ENCODE peak calls at places on chromosomes 4 and X, in ten cellular contexts. G is astrocyte, O is trophoblast cell, W is neural progenitor cell, B is mammary epithelial cell, A is hepatocyte, P is HepG2, M is fibroblast of lung, R is GM23248, S is H9. X is an unnamed sample.

GRCh38 chr4:128565565-128566186 is 243.8 kb upstream of the JADE1 start:
- DNase-seq in B (no peak), R (peak), A (peak), S (peak), M (no peak), P (peak), G (no peak), O (peak), W (peak), X (peak)

GRCh38 chr4:140092094-140092820 is 61.7 kb downstream of the MAML3 start:
- DNase-seq in R (peak), S (peak), P (no peak), B (peak), O (peak), A (peak), G (no peak), W (peak), M (peak), X (peak)

GRCh38 chr4:3308691-3309090 is 15.9 kb downstream of the RGS12 start:
- DNase-seq in R (no peak), G (no peak), W (no peak), M (no peak), S (no peak), B (no peak), P (no peak), O (no peak), A (no peak), X (no peak)

GRCh38 chr4:134518574-134519217 is 317.1 kb upstream of the PABPC4L start:
- DNase-seq in R (no peak), P (no peak), W (no peak), M (no peak), O (peak), G (no peak), S (no peak), B (no peak), A (no peak), X (no peak)

GRCh38 chrX:120242807-120243206 is 7.8 kb upstream of the ZBTB33 start:
- DNase-seq in M (no peak), P (no peak), O (no peak), G (no peak), B (no peak), A (no peak), S (no peak), R (peak), W (no peak), X (peak)

GRCh38 chrX:34638116-34638515 is 19.0 kb downstream of the TMEM47 start:
- DNase-seq in M (peak), B (no peak), R (peak), S (no peak), P (peak), A (peak), W (peak), O (peak), G (no peak), X (peak)

GRCh38 chr4:154416183-154416543 is 75.4 kb downstream of the DCHS2 start:
- DNase-seq in O (no peak), A (peak), W (peak), M (peak), P (peak), B (no peak), S (peak), R (peak), G (no peak), X (peak)

GRCh38 chrX:45758319-45758718 is 557.6 kb upstream of the DIPK2B start:
- DNase-seq in O (no peak), P (no peak), A (no peak), B (peak), G (peak), M (peak), W (no peak), S (no peak), R (peak), X (no peak)

GRCh38 chr4:162931257-162931648 is 235.4 kb downstream of the NAF1 start:
- DNase-seq in S (no peak), P (no peak), G (no peak), W (no peak), B (no peak), R (no peak), M (no peak), A (no peak), O (peak), X (no peak)

GRCh38 chrX:72373136-72373535 is 67.4 kb upstream of the CITED1 start:
- DNase-seq in G (no peak), P (no peak), O (no peak), W (no peak), R (no peak), M (no peak), B (no peak), A (no peak), S (no peak), X (no peak)

GRCh38 chr4:5976431-5976830 is 41.8 kb downstream of the C4orf50 start:
- DNase-seq in G (no peak), S (peak), B (no peak), M (no peak), P (no peak), O (no peak), R (no peak), W (no peak), A (no peak), X (no peak)

GRCh38 chr4:84944952-84945351 is 21.5 kb downstream of the WDFY3 start:
- DNase-seq in B (peak), G (peak), S (no peak), W (no peak), M (peak), R (peak), O (peak), P (peak), A (no peak), X (no peak)

GRCh38 chr4:164888096-164888495 is 11.1 kb downstream of the APELA start:
- DNase-seq in P (no peak), R (no peak), S (no peak), A (no peak), M (no peak), G (no peak), B (no peak), W (no peak), O (no peak), X (no peak)

GRCh38 chr4:119939066-119939995 is 127.3 kb downstream of the MAD2L1 start:
- DNase-seq in P (no peak), S (no peak), M (peak), R (no peak), B (no peak), O (no peak), A (no peak), G (peak), W (no peak), X (no peak)

DNA sequence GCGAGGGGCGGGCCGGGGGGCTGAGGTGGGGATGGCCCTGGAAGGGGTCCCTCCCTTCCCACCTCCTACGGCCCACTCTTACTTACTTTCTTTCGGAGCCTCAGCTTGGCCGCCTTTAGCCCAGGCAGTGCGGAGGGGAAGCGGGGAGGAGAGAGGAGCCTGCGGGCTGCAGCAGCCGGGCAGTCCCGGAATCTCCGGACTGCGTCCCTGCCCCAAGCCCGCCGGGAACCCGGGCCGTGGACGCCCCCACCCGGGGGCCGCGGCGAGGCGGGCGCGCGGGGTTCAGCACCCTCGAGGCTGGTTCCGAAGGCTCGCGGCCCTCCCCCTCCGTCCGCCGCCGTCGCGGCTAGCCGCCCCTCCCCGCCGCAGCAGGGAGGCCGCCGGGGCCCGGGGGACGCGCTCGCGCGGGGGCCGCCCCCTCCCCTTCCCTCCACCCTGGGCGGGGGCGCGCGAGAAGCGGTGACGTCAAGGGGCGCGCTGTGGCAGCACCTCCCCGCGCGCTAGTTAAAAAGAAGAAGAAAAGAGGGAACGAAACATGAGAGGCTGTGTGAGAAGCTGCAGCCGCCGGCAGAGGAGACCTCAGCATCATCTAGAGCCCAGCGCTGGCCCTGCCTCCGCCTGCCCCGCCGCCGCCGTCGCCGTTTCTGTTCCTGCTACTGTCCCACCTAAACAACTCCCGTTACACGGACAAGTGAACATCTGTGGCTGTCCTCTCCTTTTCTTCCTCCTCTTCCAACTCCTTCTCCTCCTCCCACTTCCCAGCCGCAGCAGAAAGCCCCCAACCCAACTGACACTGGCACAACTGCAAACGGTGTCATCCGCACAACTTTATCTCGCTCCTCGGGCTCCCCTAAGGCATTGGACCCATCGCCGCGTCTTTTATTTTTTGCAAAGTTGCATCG is at the start of gene HHIP:
- DNase-seq in O (peak), R (peak), B (peak), A (peak), M (peak), G (peak), W (peak), P (peak), S (peak), X (peak)
- H2AFZ ChIP-seq in O (no peak), R (peak), B (peak), A (peak), M (peak), G (peak), W (peak), P (no peak), S (no peak), X (peak)

GRCh38 chr4:83012631-83013419 is 2.2 kb upstream of the LIN54 start:
- DNase-seq in G (peak), P (peak), B (peak), R (peak), W (peak), S (peak), O (peak), M (peak), A (peak), X (peak)

GRCh38 chr4:83010522-83011318 is at the start of gene LIN54:
- DNase-seq in W (peak), G (peak), A (peak), R (peak), P (peak), S (peak), M (peak), B (peak), O (peak), X (peak)

GRCh38 chr4:83011779-83012630 is 1.4 kb upstream of the LIN54 start:
- DNase-seq in W (no peak), A (peak), S (peak), R (peak), G (no peak), O (peak), M (no peak), P (no peak), B (peak), X (no peak)

GRCh38 chr4:83009529-83009928 is 1.1 kb downstream of the LIN54 start:
- DNase-seq in S (no peak), R (peak), M (no peak), G (no peak), W (no peak), O (no peak), B (no peak), P (no peak), A (no peak), X (no peak)

GRCh38 chr4:83010111-83010521 is 507 bp downstream of the LIN54 start:
- DNase-seq in B (peak), O (peak), W (no peak), R (peak), S (no peak), A (peak), M (peak), P (no peak), G (peak), X (no peak)
- H2AFZ ChIP-seq in B (peak), O (peak), W (peak), R (peak), S (peak), A (peak), M (peak), P (no peak), G (peak), X (peak)

GRCh38 chr4:11472535-11472934 is 43.8 kb upstream of the HS3ST1 start:
- DNase-seq in P (no peak), M (no peak), O (no peak), S (no peak), W (no peak), R (no peak), G (no peak), A (no peak), B (no peak), X (no peak)

GRCh38 chr4:11468901-11469300 is 40.2 kb upstream of the HS3ST1 start:
- DNase-seq in O (peak), M (no peak), S (peak), A (peak), W (no peak), G (no peak), P (no peak), R (no peak), B (no peak), X (no peak)

GRCh38 chr4:11470709-11471441 is 42.2 kb upstream of the HS3ST1 start:
- DNase-seq in G (no peak), S (no peak), A (no peak), P (no peak), R (no peak), M (no peak), B (peak), W (no peak), O (no peak), X (no peak)

GRCh38 chr4:11469900-11470708 is 41.4 kb upstream of the HS3ST1 start:
- DNase-seq in W (no peak), P (no peak), R (no peak), B (peak), O (no peak), G (no peak), M (no peak), S (no peak), A (no peak), X (no peak)

DNA sequence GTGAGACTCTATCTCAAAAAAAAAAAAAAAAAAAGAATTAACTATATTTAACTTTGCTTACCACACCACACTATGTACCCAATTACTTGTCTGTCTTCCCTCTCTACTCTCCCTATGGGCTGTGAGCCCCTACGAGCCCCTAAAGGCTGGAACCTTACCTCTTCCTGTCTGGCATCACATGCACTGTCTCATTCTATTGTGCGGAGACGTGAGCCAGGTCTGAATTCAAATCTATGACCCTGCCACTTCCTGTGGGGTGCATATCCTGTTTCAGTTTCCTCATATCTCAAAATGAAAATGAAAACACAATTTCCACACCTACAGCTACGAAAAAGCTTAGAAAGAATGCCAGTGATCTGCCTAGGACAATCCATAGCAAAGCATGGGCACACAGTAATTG is 42.9 kb upstream of the HS3ST1 start:
- DNase-seq in P (no peak), M (no peak), B (no peak), O (peak), A (no peak), W (no peak), G (no peak), R (no peak), S (no peak), X (no peak)
- H2AFZ ChIP-seq in P (no peak), M (no peak), B (peak), O (no peak), A (no peak), W (no peak), G (no peak), R (no peak), S (no peak), X (no peak)

GRCh38 chr4:186676531-186677158 is 47.0 kb downstream of the FAT1 start:
- DNase-seq in P (no peak), A (peak), S (no peak), M (peak), W (peak), O (peak), G (peak), B (peak), R (peak), X (no peak)
- H2AFZ ChIP-seq in P (no peak), A (no peak), S (no peak), M (no peak), W (no peak), O (no peak), G (no peak), B (no peak), R (no peak), X (no peak)

DNA sequence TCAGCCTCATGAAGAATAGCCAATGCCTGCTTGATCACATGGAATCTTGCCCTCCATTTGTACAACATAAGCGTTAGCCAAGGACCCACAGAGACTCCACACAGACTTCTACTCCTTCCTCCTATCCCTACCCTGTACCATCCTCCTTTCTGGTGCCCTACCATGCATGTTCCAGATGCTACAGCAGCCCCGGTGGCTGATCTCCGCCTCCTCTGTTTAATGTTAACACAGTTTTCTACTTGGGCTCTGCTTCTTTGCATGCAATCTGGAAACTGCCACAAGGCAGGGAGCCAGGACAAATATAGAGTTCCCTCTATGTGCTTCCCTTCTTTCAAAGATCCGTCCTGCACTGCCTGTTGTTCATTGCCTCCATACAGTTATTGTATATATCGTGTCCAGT is 368.6 kb upstream of the TENM3 start:
- DNase-seq in R (no peak), M (no peak), A (no peak), S (no peak), O (no peak), P (no peak), B (no peak), W (peak), G (no peak), X (no peak)
- H2AFZ ChIP-seq in R (no peak), M (no peak), A (no peak), S (peak), O (no peak), P (no peak), B (no peak), W (peak), G (peak), X (no peak)

DNA sequence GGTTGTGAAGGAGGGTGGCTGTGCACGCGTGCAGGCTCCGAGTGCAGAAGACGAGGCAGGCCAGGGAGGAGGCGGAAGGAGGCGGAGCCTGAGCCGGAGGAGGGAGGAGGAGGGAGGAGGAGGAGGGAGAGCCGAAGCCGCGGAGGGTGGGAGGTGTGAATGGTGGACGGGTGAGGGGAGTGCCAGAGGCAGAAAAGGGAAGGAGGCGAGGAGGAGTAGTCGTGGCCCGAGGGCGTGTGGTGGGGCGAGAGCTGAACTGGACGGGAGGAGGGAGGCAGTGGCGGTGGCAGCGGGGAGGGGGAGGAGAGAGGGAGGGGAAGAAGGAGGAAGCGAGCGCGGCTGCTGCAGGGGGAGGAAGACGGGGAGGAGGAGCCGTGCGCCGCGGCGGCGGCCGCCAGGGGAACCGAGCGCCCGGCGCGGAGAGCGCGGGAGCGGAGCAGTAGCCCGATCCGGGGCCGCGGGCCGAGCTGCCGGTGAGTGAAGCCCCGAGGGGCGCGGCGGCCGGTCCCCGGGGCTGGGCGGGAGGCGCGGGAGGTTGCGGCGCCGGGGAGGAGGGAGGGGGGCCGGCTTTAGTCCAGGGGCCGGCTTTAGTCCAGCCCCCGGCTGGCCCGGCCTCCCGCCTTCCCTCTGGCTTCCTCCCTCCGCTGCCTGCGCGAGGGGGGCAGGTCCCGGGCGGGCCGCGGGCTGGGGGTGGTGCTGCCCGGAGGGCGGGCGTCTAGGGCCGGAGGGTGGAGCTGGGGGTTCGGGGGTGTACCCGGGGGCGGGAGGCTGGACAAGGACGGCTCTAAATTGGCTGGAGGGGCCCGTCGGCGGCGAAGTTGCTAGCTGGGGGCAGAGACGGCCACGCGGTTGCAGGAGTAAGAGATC is at the start of gene TMEM164:
- DNase-seq in W (peak), S (peak), A (peak), M (peak), P (peak), R (peak), O (peak), G (peak), B (peak), X (peak)
- H2AFZ ChIP-seq in W (peak), S (no peak), A (peak), M (peak), P (no peak), R (peak), O (peak), G (peak), B (peak), X (peak)

DNA sequence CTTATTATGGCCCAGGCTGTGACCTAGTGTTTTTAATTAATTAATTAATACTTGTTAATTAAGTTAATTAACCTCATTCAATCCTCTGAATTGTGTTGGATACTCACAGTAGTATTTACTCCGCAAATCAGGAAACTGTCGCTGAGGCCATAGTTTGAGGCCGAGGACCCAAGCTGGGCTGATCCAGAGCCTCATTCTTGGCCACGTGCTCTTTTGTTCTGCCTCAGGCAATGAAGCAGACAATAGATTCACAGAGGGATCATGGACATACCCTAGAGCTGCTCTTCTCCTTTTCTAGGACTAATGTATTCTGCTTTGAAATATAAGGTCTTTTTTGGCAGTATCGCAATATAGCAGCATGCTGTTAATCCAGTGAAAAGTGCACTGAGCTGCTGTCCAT is 24.0 kb upstream of the SNCA start:
- DNase-seq in O (no peak), P (no peak), B (no peak), W (peak), R (no peak), M (no peak), G (no peak), A (no peak), S (no peak), X (no peak)
- H2AFZ ChIP-seq in O (no peak), P (no peak), B (no peak), W (no peak), R (no peak), M (no peak), G (no peak), A (no peak), S (no peak), X (no peak)

DNA sequence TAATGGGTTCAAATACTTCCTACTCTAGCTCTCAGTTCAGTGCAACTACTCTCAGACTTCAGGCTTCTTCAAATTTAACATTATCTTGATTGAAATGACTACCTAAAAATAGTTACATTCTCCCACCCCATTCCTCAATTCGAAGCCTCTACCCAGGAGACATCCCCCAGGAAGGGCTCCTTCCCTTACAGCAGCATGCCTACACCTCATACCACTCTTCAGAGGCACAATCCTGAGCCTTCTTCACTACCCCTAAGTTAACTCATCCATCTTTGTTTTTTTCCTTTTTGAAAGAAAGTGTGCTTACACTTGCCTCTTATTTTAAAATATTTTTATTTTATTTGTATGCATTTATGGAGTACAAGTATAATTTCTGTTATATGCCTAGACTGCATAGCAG is 17.2 kb upstream of the PRSS48 start:
- DNase-seq in A (no peak), G (no peak), S (no peak), R (no peak), W (no peak), O (no peak), M (no peak), B (no peak), P (no peak), X (no peak)
- H2AFZ ChIP-seq in A (no peak), G (no peak), S (no peak), R (no peak), W (no peak), O (no peak), M (no peak), B (no peak), P (no peak), X (no peak)

X was measured in SK-N-SH.